ENCODE peak calls at places on chromosomes 16 and 17, in five cellular contexts. One of them, this sample, is unnamed.

GRCh38 chr17:17229416-17230098 is 7.4 kb downstream of the FLCN start:
- DNase-seq in stomach: no peak
- DNase-seq in testis: no peak
- DNase-seq in mesendoderm: no peak
- DNase-seq in H1: no peak
- DNase-seq in this sample: no peak

GRCh38 chr16:30923554-30924085 is at the start of gene FBXL19:
- DNase-seq in stomach: no peak
- DNase-seq in testis: no peak
- DNase-seq in mesendoderm: peak; percentile 89
- DNase-seq in H1: no peak
- DNase-seq in this sample: peak; percentile 41

GRCh38 chr17:69326302-69327059 is 452 bp downstream of the ABCA5 start:
- DNase-seq in stomach: peak; percentile 25
- DNase-seq in testis: no peak
- DNase-seq in mesendoderm: peak; percentile 11
- DNase-seq in H1: no peak
- DNase-seq in this sample: no peak

GRCh38 chr17:43006639-43007551 is at the start of gene IFI35:
- DNase-seq in stomach: peak; percentile 90
- DNase-seq in testis: peak; percentile 89
- DNase-seq in mesendoderm: peak; percentile 80
- DNase-seq in H1: peak; percentile 79
- DNase-seq in this sample: peak; percentile 63

GRCh38 chr16:30401768-30402425 is 5.5 kb upstream of the ZNF771 start:
- DNase-seq in stomach: no peak
- DNase-seq in testis: no peak
- DNase-seq in mesendoderm: no peak
- DNase-seq in H1: no peak
- DNase-seq in this sample: no peak

GRCh38 chr16:13957197-13958078 is 37.5 kb downstream of the ERCC4 start:
- DNase-seq in stomach: peak; percentile 56
- DNase-seq in testis: peak; percentile 53
- DNase-seq in mesendoderm: peak; percentile 85
- DNase-seq in H1: no peak
- DNase-seq in this sample: no peak

GRCh38 chr16:22721497-22722100 is 92.4 kb upstream of the HS3ST2 start:
- DNase-seq in stomach: no peak
- DNase-seq in testis: no peak
- DNase-seq in mesendoderm: no peak
- DNase-seq in H1: no peak
- DNase-seq in this sample: no peak

GRCh38 chr17:76688165-76688622 is 22.6 kb downstream of the MXRA7 start:
- DNase-seq in stomach: no peak
- DNase-seq in testis: no peak
- DNase-seq in mesendoderm: no peak
- DNase-seq in H1: no peak
- DNase-seq in this sample: no peak

GRCh38 chr16:72884037-72884436 is 163.9 kb downstream of the ZFHX3 start:
- DNase-seq in stomach: no peak
- DNase-seq in testis: no peak
- DNase-seq in mesendoderm: no peak
- DNase-seq in H1: no peak
- DNase-seq in this sample: no peak

GRCh38 chr17:12178644-12179330 is 158.1 kb downstream of the MAP2K4 start:
- DNase-seq in stomach: no peak
- DNase-seq in testis: no peak
- DNase-seq in mesendoderm: no peak
- DNase-seq in H1: no peak
- DNase-seq in this sample: no peak

DNA sequence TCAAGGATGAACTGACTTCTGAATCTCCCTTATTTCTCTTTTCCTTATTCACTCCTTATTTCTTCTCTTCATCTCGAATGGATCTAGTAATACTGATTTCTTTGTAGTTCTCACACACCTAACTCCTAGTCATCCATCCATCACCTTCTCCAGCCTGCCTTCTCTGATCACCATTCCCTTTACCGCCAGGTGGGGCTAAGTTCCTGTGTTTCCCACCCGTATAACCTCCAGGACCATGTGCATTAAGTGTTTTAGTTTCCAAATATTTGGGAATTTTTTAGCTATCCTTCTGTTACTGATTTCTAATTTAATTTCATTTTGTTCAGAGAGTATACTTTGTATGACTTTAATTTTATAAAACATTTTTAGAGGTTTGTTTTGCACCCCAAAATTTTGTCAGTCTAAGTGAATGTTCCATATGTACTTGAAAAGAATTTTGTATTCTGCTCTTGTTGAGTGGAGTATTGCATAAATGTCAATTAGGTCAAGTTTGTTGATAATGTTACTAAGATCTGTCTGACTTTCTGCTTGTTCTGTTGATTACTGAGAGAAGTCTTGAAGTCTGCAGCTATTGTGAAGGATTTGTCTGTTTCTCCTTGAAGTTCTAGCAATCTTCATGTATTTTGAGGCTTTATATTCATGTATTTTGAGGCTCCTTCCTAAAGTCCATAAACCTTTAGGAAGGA is 8.8 kb downstream of the BPTF start:
- DNase-seq in stomach: no peak
- DNase-seq in testis: no peak
- DNase-seq in mesendoderm: peak; percentile 64
- DNase-seq in H1: peak; percentile 56
- DNase-seq in this sample: no peak
- H3K4me1 ChIP-seq in stomach: peaks cover 83% of the 10 kb centered on the region
- H3K4me1 ChIP-seq in testis: peaks cover 30% of the 10 kb centered on the region
- H3K4me1 ChIP-seq in mesendoderm: peaks cover 9% of the 10 kb centered on the region
- H3K4me1 ChIP-seq in H1: peaks cover 9% of the 10 kb centered on the region
- H3K4me1 ChIP-seq in this sample: peaks cover 13% of the 10 kb centered on the region

DNA sequence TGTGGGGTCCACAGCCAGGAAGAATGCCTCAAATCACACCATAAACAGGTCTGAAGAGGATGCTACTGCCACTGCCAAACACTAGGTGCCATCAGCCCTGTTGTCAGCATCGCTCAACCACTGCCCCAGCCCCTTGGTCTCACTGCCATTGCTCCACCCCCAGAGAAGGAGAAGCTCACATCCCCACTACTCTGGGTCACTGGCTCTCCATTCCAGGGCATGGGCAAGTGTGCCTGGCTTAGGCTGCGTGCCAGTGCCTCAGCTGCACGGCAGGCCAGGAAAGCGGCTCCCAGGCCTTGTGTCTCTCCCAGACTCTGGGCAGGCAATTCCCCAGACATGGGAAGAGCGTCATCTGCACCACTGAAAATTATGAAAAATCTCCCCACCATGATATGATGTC is 1.2 kb upstream of the IGSF6 start:
- DNase-seq in stomach: no peak
- DNase-seq in testis: no peak
- DNase-seq in mesendoderm: no peak
- DNase-seq in H1: no peak
- DNase-seq in this sample: no peak
- H3K4me1 ChIP-seq in stomach: peaks cover 45% of the 10 kb centered on the region
- H3K4me1 ChIP-seq in testis: no peaks in the 10 kb centered on the region
- H3K4me1 ChIP-seq in mesendoderm: no peaks in the 10 kb centered on the region
- H3K4me1 ChIP-seq in H1: no peaks in the 10 kb centered on the region
- H3K4me1 ChIP-seq in this sample: peaks cover 11% of the 10 kb centered on the region

DNA sequence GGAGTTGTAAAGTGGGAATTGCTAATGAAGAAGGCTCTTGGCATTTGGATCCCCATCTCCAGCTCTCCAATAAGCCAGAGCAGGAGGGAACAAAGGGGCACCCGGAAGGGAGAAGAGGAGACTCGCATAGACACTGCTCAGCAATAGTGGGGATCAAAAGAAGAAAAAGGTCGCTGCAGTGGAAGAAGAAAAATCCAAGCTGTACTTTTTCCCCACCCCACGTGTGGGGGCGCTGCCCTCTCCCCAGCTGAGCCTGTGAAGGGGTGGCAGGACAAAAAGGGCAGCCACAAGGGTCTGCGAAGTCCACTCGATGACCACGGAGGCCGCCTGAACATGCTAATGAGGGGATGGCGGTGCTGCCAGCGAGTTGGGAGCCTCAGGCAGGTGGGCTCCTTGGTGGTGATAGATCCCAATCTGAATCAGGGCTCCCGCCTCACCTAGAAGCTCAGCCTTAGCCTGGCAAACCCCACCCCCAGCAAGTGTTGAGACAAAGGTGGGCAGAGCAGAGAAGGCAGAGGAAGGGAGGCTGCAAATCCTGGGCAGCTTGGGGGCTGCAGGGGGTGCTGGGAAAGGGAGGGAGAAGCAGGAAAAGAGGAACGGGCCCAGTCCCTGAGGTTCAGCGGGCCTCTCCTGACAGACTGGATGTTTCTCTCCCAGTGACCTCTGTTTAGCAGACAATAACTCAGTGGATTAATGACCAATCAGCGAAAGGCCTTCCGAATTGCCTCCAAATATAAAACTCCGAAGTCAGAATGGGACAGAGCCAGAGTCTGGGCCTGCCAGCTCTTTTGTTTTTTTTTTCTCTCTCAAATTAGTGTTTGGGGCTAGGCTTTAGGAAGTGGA is 14.9 kb upstream of the HOXB2 start:
- DNase-seq in stomach: no peak
- DNase-seq in testis: no peak
- DNase-seq in mesendoderm: no peak
- DNase-seq in H1: no peak
- DNase-seq in this sample: no peak
- H3K4me1 ChIP-seq in stomach: peaks cover 93% of the 10 kb centered on the region
- H3K4me1 ChIP-seq in testis: no peaks in the 10 kb centered on the region
- H3K4me1 ChIP-seq in mesendoderm: no peaks in the 10 kb centered on the region
- H3K4me1 ChIP-seq in H1: no peaks in the 10 kb centered on the region
- H3K4me1 ChIP-seq in this sample: no peaks in the 10 kb centered on the region

GRCh38 chr16:87144232-87144631 is 173.0 kb downstream of the C16orf95 start:
- DNase-seq in stomach: no peak
- DNase-seq in testis: no peak
- DNase-seq in mesendoderm: no peak
- DNase-seq in H1: no peak
- DNase-seq in this sample: no peak

GRCh38 chr16:87146676-87147075 is 170.5 kb downstream of the C16orf95 start:
- DNase-seq in stomach: no peak
- DNase-seq in testis: no peak
- DNase-seq in mesendoderm: no peak
- DNase-seq in H1: no peak
- DNase-seq in this sample: no peak

GRCh38 chr16:87149051-87149450 is 168.1 kb downstream of the C16orf95 start:
- DNase-seq in stomach: no peak
- DNase-seq in testis: no peak
- DNase-seq in mesendoderm: no peak
- DNase-seq in H1: no peak
- DNase-seq in this sample: no peak

GRCh38 chr16:87143661-87144121 is 173.5 kb downstream of the C16orf95 start:
- DNase-seq in stomach: no peak
- DNase-seq in testis: no peak
- DNase-seq in mesendoderm: no peak
- DNase-seq in H1: no peak
- DNase-seq in this sample: no peak

GRCh38 chr16:87145181-87146176 is 171.7 kb downstream of the C16orf95 start:
- DNase-seq in stomach: no peak
- DNase-seq in testis: no peak
- DNase-seq in mesendoderm: peak; percentile 21
- DNase-seq in H1: no peak
- DNase-seq in this sample: no peak
- H3K4me1 ChIP-seq in stomach: no peaks in the 10 kb centered on the region
- H3K4me1 ChIP-seq in testis: peaks cover 6% of the 10 kb centered on the region
- H3K4me1 ChIP-seq in mesendoderm: no peaks in the 10 kb centered on the region
- H3K4me1 ChIP-seq in H1: no peaks in the 10 kb centered on the region
- H3K4me1 ChIP-seq in this sample: no peaks in the 10 kb centered on the region

DNA sequence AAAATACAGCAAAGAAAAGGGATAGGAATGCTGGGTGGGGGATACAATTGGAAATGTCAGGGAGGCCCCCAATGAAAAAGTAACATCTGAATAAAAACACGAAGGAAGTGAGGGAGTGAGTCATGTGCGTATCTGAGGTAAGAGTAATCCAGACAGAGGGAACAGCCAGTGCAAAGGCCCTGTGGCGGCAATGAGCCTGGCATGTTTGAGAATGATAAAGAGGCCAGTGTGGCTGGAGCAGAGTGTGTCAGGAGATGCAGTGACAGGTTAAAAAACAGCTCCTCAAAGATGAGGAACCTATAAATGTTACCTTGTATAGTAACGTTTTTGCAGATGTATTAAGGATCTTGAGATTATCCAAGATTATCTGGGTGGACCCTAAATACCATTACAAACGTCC is 17.7 kb upstream of the SLC35B1 start:
- DNase-seq in stomach: no peak
- DNase-seq in testis: no peak
- DNase-seq in mesendoderm: no peak
- DNase-seq in H1: no peak
- DNase-seq in this sample: no peak
- H3K4me1 ChIP-seq in stomach: peaks cover 51% of the 10 kb centered on the region
- H3K4me1 ChIP-seq in testis: peaks cover 43% of the 10 kb centered on the region
- H3K4me1 ChIP-seq in mesendoderm: no peaks in the 10 kb centered on the region
- H3K4me1 ChIP-seq in H1: no peaks in the 10 kb centered on the region
- H3K4me1 ChIP-seq in this sample: peaks cover 17% of the 10 kb centered on the region